ENCODE peak calls at places on chromosome 4, in nine cellular contexts. X is pancreas; Y is keratinocyte; M is tibial nerve; W is naive thymus-derived CD4-positive, alpha-beta T cell; J is right lobe of liver; S is SJSA1; K is GM23248; Z is body of pancreas. U is an unnamed sample.

GRCh38 chr4:170259631-170260153 is 169.9 kb upstream of the AADAT start:
- DNase-seq in X (peak; percentile 49), Y (peak; percentile 92), M (peak; percentile 18), W (no peak), J (peak; percentile 66), S (peak; percentile 74), K (peak; percentile 88), Z (peak; percentile 81), U (peak; percentile 58)

GRCh38 chr4:139076016-139076744 is 60.6 kb downstream of the NOCT start:
- DNase-seq in X (no peak), Y (no peak), M (no peak), W (no peak), J (no peak), S (no peak), K (no peak), Z (no peak), U (no peak)

GRCh38 chr4:127809173-127809800 is 27.2 kb downstream of the HSPA4L start:
- DNase-seq in X (no peak), Y (no peak), M (no peak), W (no peak), J (no peak), S (no peak), K (peak; percentile 16), Z (no peak), U (no peak)

GRCh38 chr4:15031993-15032660 is 29.8 kb downstream of the CPEB2 start:
- DNase-seq in X (no peak), Y (no peak), M (no peak), W (no peak), J (no peak), S (no peak), K (peak; percentile 67), Z (no peak), U (no peak)

GRCh38 chr4:20512053-20512810 is 188.0 kb upstream of the PACRGL start:
- DNase-seq in X (no peak), Y (no peak), M (no peak), W (no peak), J (no peak), S (no peak), K (no peak), Z (no peak), U (no peak)

GRCh38 chr4:91961504-91961903 is 342.3 kb upstream of the GRID2 start:
- DNase-seq in X (no peak), Y (no peak), M (no peak), W (no peak), J (no peak), S (no peak), K (peak; percentile 35), Z (no peak), U (no peak)

GRCh38 chr4:72631296-72631695 is 62.3 kb upstream of the ADAMTS3 start:
- DNase-seq in X (no peak), Y (peak; percentile 58), M (peak; percentile 26), W (no peak), J (no peak), S (no peak), K (peak; percentile 84), Z (peak; percentile 9), U (peak; percentile 55)

GRCh38 chr4:170420255-170420693 is 330.5 kb upstream of the AADAT start:
- DNase-seq in X (no peak), Y (no peak), M (no peak), W (no peak), J (no peak), S (peak; percentile 57), K (peak; percentile 22), Z (no peak), U (no peak)

GRCh38 chr4:163295138-163295537 is 37.3 kb downstream of the NPY1R start:
- DNase-seq in X (no peak), Y (no peak), M (no peak), W (no peak), J (no peak), S (no peak), K (no peak), Z (no peak), U (no peak)

GRCh38 chr4:182449960-182450359 is 206.8 kb downstream of the TENM3 start:
- DNase-seq in X (no peak), Y (no peak), M (no peak), W (no peak), J (no peak), S (no peak), K (peak; percentile 6), Z (no peak), U (no peak)

GRCh38 chr4:76246025-76246424 is 5.5 kb upstream of the FAM47E start:
- DNase-seq in X (no peak), Y (no peak), M (no peak), W (no peak), J (no peak), S (no peak), K (no peak), Z (no peak), U (no peak)

GRCh38 chr4:54683616-54684346 is 26.0 kb downstream of the KIT start:
- DNase-seq in X (no peak), Y (no peak), M (no peak), W (peak; percentile 29), J (no peak), S (no peak), K (peak; percentile 61), Z (no peak), U (no peak)

GRCh38 chr4:94559351-94559806 is 107.6 kb downstream of the PDLIM5 start:
- DNase-seq in X (no peak), Y (no peak), M (no peak), W (no peak), J (no peak), S (no peak), K (peak; percentile 61), Z (no peak), U (no peak)

GRCh38 chr4:121950680-121951569 is 935 bp downstream of the TRPC3 start:
- DNase-seq in X (peak; percentile 16), Y (no peak), M (no peak), W (no peak), J (peak; percentile 54), S (no peak), K (peak; percentile 50), Z (peak; percentile 39), U (peak; percentile 81)

DNA sequence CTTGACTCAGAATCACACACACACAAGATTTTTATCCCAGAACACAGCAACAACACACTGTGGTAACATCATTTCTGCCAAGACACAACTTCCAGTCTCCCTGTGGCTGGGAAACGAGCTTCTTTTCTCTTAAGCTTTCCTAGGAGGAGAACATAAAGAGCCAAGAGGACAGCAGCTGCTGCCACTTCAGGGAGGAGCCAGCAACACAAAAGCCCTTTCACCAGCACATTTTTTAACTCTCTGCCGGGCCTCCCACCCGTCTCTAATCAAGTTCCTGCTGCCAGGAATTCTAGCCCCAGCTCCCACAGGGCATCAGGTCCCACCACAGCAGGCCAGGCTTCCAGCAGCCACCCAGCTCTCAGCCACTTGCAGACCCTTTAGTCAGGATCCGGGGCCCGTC is 22.4 kb downstream of the FAT1 start:
- DNase-seq in X (no peak), Y (no peak), M (peak; percentile 32), W (no peak), J (no peak), S (peak; percentile 69), K (peak; percentile 75), Z (peak; percentile 32), U (peak; percentile 58)
- H3K27ac ChIP-seq in X (peak overlapping the region; percentile 38), Y (peak overlapping the region; percentile 6), M (peak overlapping the region; percentile 79), W (no peak overlapping the region), J (no peak overlapping the region), S (peak overlapping the region; percentile 10), K (peak overlapping the region; percentile 95), Z (peak overlapping the region; percentile 32), U (peak overlapping the region; percentile 78)

DNA sequence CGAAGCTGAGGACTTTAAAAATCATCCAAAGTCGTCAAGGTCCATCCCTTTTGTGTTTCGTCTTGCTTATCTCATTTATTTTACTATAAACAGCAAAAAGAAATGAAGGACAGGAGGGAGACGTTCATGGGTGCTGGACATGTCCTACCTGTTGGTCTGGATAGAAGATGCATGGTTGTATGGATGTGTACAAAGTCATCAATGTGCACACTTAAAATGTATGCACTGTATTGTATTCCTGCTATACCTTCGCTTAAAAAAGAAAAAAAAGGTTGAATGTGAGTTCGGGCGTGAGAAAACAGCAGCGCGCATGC is 313 bp upstream of the BLOC1S4 start:
- DNase-seq in X (no peak), Y (no peak), M (no peak), W (no peak), J (no peak), S (no peak), K (no peak), Z (no peak), U (no peak)
- H3K27ac ChIP-seq in X (peak overlapping the region; percentile 83), Y (peak overlapping the region; percentile 67), M (peak overlapping the region; percentile 91), W (peak overlapping the region; percentile 90), J (peak overlapping the region; percentile 21), S (no peak overlapping the region), K (peak overlapping the region; percentile 62), Z (peak overlapping the region; percentile 84), U (no peak overlapping the region)

GRCh38 chr4:136768213-136768924 is 763.9 kb downstream of the PCDH18 start:
- DNase-seq in X (no peak), Y (no peak), M (no peak), W (no peak), J (no peak), S (no peak), K (no peak), Z (no peak), U (no peak)
- H3K27ac ChIP-seq in X (no peak overlapping the region), Y (no peak overlapping the region), M (no peak overlapping the region), W (no peak overlapping the region), J (no peak overlapping the region), S (no peak overlapping the region), K (no peak overlapping the region), Z (no peak overlapping the region), U (no peak overlapping the region)

GRCh38 chr4:7032591-7032990 is 10.6 kb upstream of the TADA2B start:
- DNase-seq in X (no peak), Y (no peak), M (no peak), W (no peak), J (no peak), S (no peak), K (no peak), Z (no peak), U (no peak)
- H3K27ac ChIP-seq in X (no peak overlapping the region), Y (no peak overlapping the region), M (no peak overlapping the region), W (no peak overlapping the region), J (no peak overlapping the region), S (no peak overlapping the region), K (no peak overlapping the region), Z (no peak overlapping the region), U (no peak overlapping the region)

DNA sequence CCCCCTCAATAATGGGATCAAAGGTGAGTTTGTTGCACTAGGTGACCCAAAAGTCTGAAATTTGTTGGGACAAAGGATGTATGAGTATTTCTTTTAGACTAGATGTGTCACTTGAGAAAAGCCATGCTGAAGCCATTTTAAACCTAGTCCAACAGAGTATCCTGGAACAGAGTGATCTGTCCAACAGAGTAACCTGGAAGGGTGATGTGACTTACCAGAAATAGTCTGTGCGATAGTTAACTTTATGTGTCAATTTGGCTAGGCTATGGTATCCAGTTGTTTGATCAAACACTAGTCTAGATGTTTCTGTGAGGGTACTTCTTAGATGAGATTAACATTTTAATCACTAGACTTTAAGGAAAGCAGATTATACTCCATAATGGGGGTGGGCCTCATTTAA is 154.5 kb downstream of the PARM1 start:
- DNase-seq in X (no peak), Y (no peak), M (no peak), W (no peak), J (no peak), S (no peak), K (no peak), Z (no peak), U (no peak)
- H3K27ac ChIP-seq in X (no peak overlapping the region), Y (no peak overlapping the region), M (no peak overlapping the region), W (no peak overlapping the region), J (no peak overlapping the region), S (no peak overlapping the region), K (no peak overlapping the region), Z (no peak overlapping the region), U (no peak overlapping the region)

GRCh38 chr4:157804986-157805385 is 367.8 kb downstream of the GASK1B start:
- DNase-seq in X (no peak), Y (no peak), M (no peak), W (no peak), J (no peak), S (no peak), K (peak; percentile 5), Z (no peak), U (no peak)
- H3K27ac ChIP-seq in X (no peak overlapping the region), Y (no peak overlapping the region), M (no peak overlapping the region), W (no peak overlapping the region), J (no peak overlapping the region), S (no peak overlapping the region), K (no peak overlapping the region), Z (no peak overlapping the region), U (peak overlapping the region; percentile 5)

U was measured in aorta.